ENCODE peak calls at places on chromosomes 3 and 15, in five cellular contexts. One of them, this sample, is unnamed.

GRCh38 chr3:50382271-50382670 is 22.9 kb upstream of the TMEM115 start:
- DNase-seq in foreskin fibroblast: no peak
- DNase-seq in NCI-H345: no peak
- DNase-seq in neural progenitor cell: no peak
- DNase-seq in uterus: no peak
- DNase-seq in this sample: no peak

GRCh38 chr15:31551323-31551722 is 224.7 kb downstream of the KLF13 start:
- DNase-seq in uterus: no peak
- DNase-seq in foreskin fibroblast: no peak
- DNase-seq in neural progenitor cell: no peak
- DNase-seq in NCI-H345: no peak
- DNase-seq in this sample: peak; percentile 10

GRCh38 chr3:127491909-127492308 is 98.6 kb downstream of the TPRA1 start:
- DNase-seq in NCI-H345: no peak
- DNase-seq in neural progenitor cell: no peak
- DNase-seq in foreskin fibroblast: no peak
- DNase-seq in uterus: no peak
- DNase-seq in this sample: no peak

GRCh38 chr3:69090021-69090420 is 5.3 kb downstream of the ARL6IP5 start:
- DNase-seq in foreskin fibroblast: peak; percentile 86
- DNase-seq in NCI-H345: no peak
- DNase-seq in neural progenitor cell: no peak
- DNase-seq in uterus: no peak
- DNase-seq in this sample: no peak

GRCh38 chr15:40372966-40373365 is 9.6 kb upstream of the KNSTRN start:
- DNase-seq in foreskin fibroblast: peak; percentile 50
- DNase-seq in neural progenitor cell: no peak
- DNase-seq in uterus: no peak
- DNase-seq in NCI-H345: no peak
- DNase-seq in this sample: no peak

GRCh38 chr3:5197470-5198312 is 10.2 kb downstream of the EDEM1 start:
- DNase-seq in uterus: no peak
- DNase-seq in foreskin fibroblast: peak; percentile 46
- DNase-seq in neural progenitor cell: no peak
- DNase-seq in NCI-H345: no peak
- DNase-seq in this sample: no peak

GRCh38 chr3:123663977-123664376 is 79.1 kb upstream of the HACD2 start:
- DNase-seq in neural progenitor cell: no peak
- DNase-seq in foreskin fibroblast: no peak
- DNase-seq in uterus: no peak
- DNase-seq in NCI-H345: no peak
- DNase-seq in this sample: no peak

GRCh38 chr15:74845208-74845568 is 2.2 kb upstream of the ULK3 start:
- DNase-seq in NCI-H345: no peak
- DNase-seq in neural progenitor cell: no peak
- DNase-seq in foreskin fibroblast: no peak
- DNase-seq in uterus: no peak
- DNase-seq in this sample: no peak

GRCh38 chr15:34116620-34117019 is 14.7 kb downstream of the PGBD4 start:
- DNase-seq in neural progenitor cell: no peak
- DNase-seq in NCI-H345: no peak
- DNase-seq in uterus: no peak
- DNase-seq in foreskin fibroblast: no peak
- DNase-seq in this sample: no peak

GRCh38 chr3:141383555-141384129 is 15.3 kb downstream of the ZBTB38 start:
- DNase-seq in foreskin fibroblast: peak; percentile 59
- DNase-seq in neural progenitor cell: no peak
- DNase-seq in uterus: no peak
- DNase-seq in NCI-H345: no peak
- DNase-seq in this sample: no peak

GRCh38 chr3:27568393-27568792 is 84.2 kb upstream of the SLC4A7 start:
- DNase-seq in uterus: peak; percentile 63
- DNase-seq in foreskin fibroblast: peak; percentile 96
- DNase-seq in neural progenitor cell: no peak
- DNase-seq in NCI-H345: peak; percentile 75
- DNase-seq in this sample: peak; percentile 10

GRCh38 chr3:45092132-45093031 is 53.8 kb downstream of the CDCP1 start:
- DNase-seq in foreskin fibroblast: peak; percentile 52
- DNase-seq in uterus: peak; percentile 79
- DNase-seq in NCI-H345: no peak
- DNase-seq in neural progenitor cell: no peak
- DNase-seq in this sample: no peak

GRCh38 chr3:127016461-127016860 is 33.5 kb downstream of the PLXNA1 start:
- DNase-seq in foreskin fibroblast: no peak
- DNase-seq in NCI-H345: no peak
- DNase-seq in uterus: no peak
- DNase-seq in neural progenitor cell: no peak
- DNase-seq in this sample: no peak

GRCh38 chr15:101288905-101289513 is 6.0 kb downstream of the SNRPA1 start:
- DNase-seq in neural progenitor cell: peak; percentile 74
- DNase-seq in NCI-H345: peak; percentile 27
- DNase-seq in foreskin fibroblast: peak; percentile 67
- DNase-seq in uterus: no peak
- DNase-seq in this sample: no peak

GRCh38 chr3:153210116-153210515 is 48.1 kb downstream of the RAP2B start:
- DNase-seq in neural progenitor cell: peak; percentile 12
- DNase-seq in foreskin fibroblast: peak; percentile 36
- DNase-seq in uterus: no peak
- DNase-seq in NCI-H345: no peak
- DNase-seq in this sample: no peak

GRCh38 chr15:81049835-81050234 is 49.1 kb downstream of the TLNRD1 start:
- DNase-seq in neural progenitor cell: no peak
- DNase-seq in NCI-H345: no peak
- DNase-seq in uterus: no peak
- DNase-seq in foreskin fibroblast: peak; percentile 5
- DNase-seq in this sample: peak; percentile 61

GRCh38 chr15:55799287-55800212 is 56.6 kb upstream of the PRTG start:
- DNase-seq in NCI-H345: peak; percentile 23
- DNase-seq in neural progenitor cell: peak; percentile 80
- DNase-seq in foreskin fibroblast: peak; percentile 80
- DNase-seq in uterus: peak; percentile 30
- DNase-seq in this sample: peak; percentile 15

GRCh38 chr3:120432105-120432860 is 18.5 kb downstream of the FSTL1 start:
- DNase-seq in uterus: no peak
- DNase-seq in NCI-H345: no peak
- DNase-seq in foreskin fibroblast: peak; percentile 58
- DNase-seq in neural progenitor cell: peak; percentile 83
- DNase-seq in this sample: no peak

GRCh38 chr3:139529624-139530023 is 9.9 kb downstream of the RBP1 start:
- DNase-seq in uterus: no peak
- DNase-seq in NCI-H345: no peak
- DNase-seq in neural progenitor cell: no peak
- DNase-seq in foreskin fibroblast: no peak
- DNase-seq in this sample: no peak

GRCh38 chr3:187986514-187986934 is 167.4 kb upstream of the LPP start:
- DNase-seq in NCI-H345: no peak
- DNase-seq in uterus: no peak
- DNase-seq in neural progenitor cell: no peak
- DNase-seq in foreskin fibroblast: peak; percentile 94
- DNase-seq in this sample: no peak

GRCh38 chr3:139173372-139174108 is 128.8 kb upstream of the PRR23C start:
- DNase-seq in foreskin fibroblast: peak; percentile 70
- DNase-seq in NCI-H345: no peak
- DNase-seq in neural progenitor cell: no peak
- DNase-seq in uterus: no peak
- DNase-seq in this sample: no peak

GRCh38 chr3:115943579-115943978 is 320.3 kb downstream of the GAP43 start:
- DNase-seq in foreskin fibroblast: no peak
- DNase-seq in neural progenitor cell: no peak
- DNase-seq in NCI-H345: no peak
- DNase-seq in uterus: no peak
- DNase-seq in this sample: no peak

GRCh38 chr15:36914962-36915808 is 185.2 kb downstream of the MEIS2 start:
- DNase-seq in NCI-H345: peak; percentile 2
- DNase-seq in foreskin fibroblast: no peak
- DNase-seq in neural progenitor cell: no peak
- DNase-seq in uterus: no peak
- DNase-seq in this sample: no peak

GRCh38 chr3:54447427-54447826 is 325.1 kb downstream of the CACNA2D3 start:
- DNase-seq in foreskin fibroblast: no peak
- DNase-seq in NCI-H345: no peak
- DNase-seq in uterus: no peak
- DNase-seq in neural progenitor cell: no peak
- DNase-seq in this sample: no peak

GRCh38 chr3:61927332-61927731 is 366.0 kb downstream of the PTPRG start:
- DNase-seq in uterus: peak; percentile 70
- DNase-seq in NCI-H345: no peak
- DNase-seq in foreskin fibroblast: peak; percentile 88
- DNase-seq in neural progenitor cell: no peak
- DNase-seq in this sample: no peak

GRCh38 chr15:33623010-33623409 is 312.2 kb downstream of the RYR3 start:
- DNase-seq in neural progenitor cell: peak; percentile 19
- DNase-seq in NCI-H345: no peak
- DNase-seq in uterus: no peak
- DNase-seq in foreskin fibroblast: no peak
- DNase-seq in this sample: no peak

GRCh38 chr3:80051602-80051962 is 283.8 kb upstream of the ROBO1 start:
- DNase-seq in NCI-H345: no peak
- DNase-seq in neural progenitor cell: no peak
- DNase-seq in uterus: no peak
- DNase-seq in foreskin fibroblast: no peak
- DNase-seq in this sample: peak; percentile 50

GRCh38 chr3:183532620-183533409 is 22.7 kb downstream of the KLHL6 start:
- DNase-seq in uterus: no peak
- DNase-seq in foreskin fibroblast: no peak
- DNase-seq in NCI-H345: no peak
- DNase-seq in neural progenitor cell: no peak
- DNase-seq in this sample: no peak

GRCh38 chr3:33115024-33115768 is 1.4 kb downstream of the CRTAP start:
- DNase-seq in NCI-H345: no peak
- DNase-seq in uterus: peak; percentile 91
- DNase-seq in neural progenitor cell: peak; percentile 91
- DNase-seq in foreskin fibroblast: peak; percentile 96
- DNase-seq in this sample: no peak

GRCh38 chr3:180036678-180037455 is at the start of gene PEX5L:
- DNase-seq in neural progenitor cell: peak; percentile 94
- DNase-seq in uterus: no peak
- DNase-seq in NCI-H345: peak; percentile 96
- DNase-seq in foreskin fibroblast: peak; percentile 42
- DNase-seq in this sample: peak; percentile 98

GRCh38 chr3:66483006-66483928 is 17.6 kb downstream of the LRIG1 start:
- DNase-seq in foreskin fibroblast: peak; percentile 83
- DNase-seq in NCI-H345: peak; percentile 38
- DNase-seq in neural progenitor cell: peak; percentile 45
- DNase-seq in uterus: peak; percentile 89
- DNase-seq in this sample: no peak

GRCh38 chr3:188217011-188217463 is 63.1 kb downstream of the LPP start:
- DNase-seq in foreskin fibroblast: no peak
- DNase-seq in uterus: no peak
- DNase-seq in neural progenitor cell: no peak
- DNase-seq in NCI-H345: no peak
- DNase-seq in this sample: no peak

GRCh38 chr3:129378949-129379348 is 49.5 kb downstream of the EFCAB12 start:
- DNase-seq in foreskin fibroblast: no peak
- DNase-seq in uterus: no peak
- DNase-seq in NCI-H345: no peak
- DNase-seq in neural progenitor cell: no peak
- DNase-seq in this sample: no peak

GRCh38 chr3:50616770-50617095 is 218 bp upstream of the MAPKAPK3 start:
- DNase-seq in NCI-H345: peak; percentile 85
- DNase-seq in neural progenitor cell: peak; percentile 96
- DNase-seq in foreskin fibroblast: peak; percentile 96
- DNase-seq in uterus: peak; percentile 93
- DNase-seq in this sample: peak; percentile 55

GRCh38 chr3:134879991-134880390 is 84.9 kb downstream of the EPHB1 start:
- DNase-seq in uterus: no peak
- DNase-seq in NCI-H345: peak; percentile 39
- DNase-seq in foreskin fibroblast: no peak
- DNase-seq in neural progenitor cell: no peak
- DNase-seq in this sample: peak; percentile 79

GRCh38 chr15:65311760-65312159 is 7.3 kb downstream of the RNU5B-1 start:
- DNase-seq in NCI-H345: no peak
- DNase-seq in uterus: no peak
- DNase-seq in foreskin fibroblast: no peak
- DNase-seq in neural progenitor cell: no peak
- DNase-seq in this sample: no peak

GRCh38 chr3:73546961-73547360 is 77.8 kb downstream of the PDZRN3 start:
- DNase-seq in foreskin fibroblast: peak; percentile 91
- DNase-seq in uterus: no peak
- DNase-seq in neural progenitor cell: no peak
- DNase-seq in NCI-H345: no peak
- DNase-seq in this sample: no peak

GRCh38 chr3:50602675-50603191 is 8.8 kb downstream of the CISH start:
- DNase-seq in uterus: no peak
- DNase-seq in NCI-H345: no peak
- DNase-seq in neural progenitor cell: no peak
- DNase-seq in foreskin fibroblast: no peak
- DNase-seq in this sample: no peak

This sample was measured in NCI-H774.